ENCODE peak calls at places on chromosomes 2 and 18, in ten cellular contexts. Z is thoracic aorta; U is MM.1S; E is IMR-90; K is upper lobe of right lung; D is CD8-positive, alpha-beta memory T cell; J is aorta; O is neural progenitor cell; S is mammary epithelial cell; Y is Peyer's patch. A is an unnamed sample.

GRCh38 chr2:152352616-152353015 is 17.6 kb downstream of the FMNL2 start:
- DNase-seq in E (no peak), Y (no peak), Z (no peak), J (no peak), K (no peak), S (no peak), O (no peak), D (no peak), U (no peak), A (no peak)

GRCh38 chr18:51569153-51569552 is 371.7 kb upstream of the MEX3C start:
- DNase-seq in K (no peak), Z (no peak), U (no peak), E (no peak), S (no peak), Y (no peak), O (no peak), D (no peak), J (no peak), A (no peak)

GRCh38 chr2:44200759-44201158 is 32.1 kb downstream of the PPM1B start:
- DNase-seq in Z (no peak), E (no peak), J (no peak), K (no peak), D (no peak), O (no peak), U (no peak), S (no peak), Y (no peak), A (no peak)

GRCh38 chr18:6406910-6407470 is 7.7 kb downstream of the L3MBTL4 start:
- DNase-seq in J (no peak), O (no peak), D (no peak), E (no peak), U (no peak), Y (no peak), S (no peak), K (no peak), Z (no peak), A (no peak)

GRCh38 chr18:55861266-55861665 is 273.3 kb upstream of the TCF4 start:
- DNase-seq in U (no peak), E (peak; percentile 60), K (no peak), O (peak; percentile 49), S (peak; percentile 49), Y (no peak), Z (no peak), J (no peak), D (no peak), A (peak; percentile 27)

GRCh38 chr18:73101977-73102376 is 234.2 kb upstream of the NETO1 start:
- DNase-seq in J (no peak), U (no peak), S (no peak), E (peak; percentile 8), Y (no peak), Z (no peak), O (no peak), K (no peak), D (no peak), A (no peak)

GRCh38 chr18:7116001-7116831 is 1.4 kb downstream of the LAMA1 start:
- DNase-seq in J (no peak), Y (no peak), E (peak; percentile 38), K (no peak), U (no peak), O (peak; percentile 90), Z (no peak), D (no peak), S (peak; percentile 48), A (no peak)

GRCh38 chr2:175439416-175439815 is 257.9 kb upstream of the ATP5MC3 start:
- DNase-seq in S (no peak), Y (no peak), O (no peak), J (no peak), E (no peak), D (no peak), K (no peak), U (no peak), Z (no peak), A (no peak)

GRCh38 chr18:78521136-78521535 is 458.5 kb upstream of the SALL3 start:
- DNase-seq in U (no peak), Y (no peak), J (no peak), O (no peak), E (no peak), Z (no peak), K (no peak), D (no peak), S (no peak), A (no peak)

GRCh38 chr2:120772261-120772660 is 36.6 kb downstream of the GLI2 start:
- DNase-seq in K (no peak), D (peak; percentile 19), Z (no peak), S (no peak), Y (no peak), J (peak; percentile 55), U (no peak), O (no peak), E (no peak), A (no peak)

GRCh38 chr2:224946911-224947310 is 95.4 kb downstream of the DOCK10 start:
- DNase-seq in O (no peak), U (peak; percentile 77), Z (no peak), J (no peak), E (peak; percentile 92), Y (no peak), D (no peak), K (no peak), S (peak; percentile 43), A (peak; percentile 46)

GRCh38 chr2:224948005-224948404 is 94.3 kb downstream of the DOCK10 start:
- DNase-seq in D (no peak), U (no peak), Z (no peak), Y (no peak), K (no peak), O (no peak), E (no peak), J (no peak), S (no peak), A (no peak)

GRCh38 chr2:224947566-224947965 is 94.7 kb downstream of the DOCK10 start:
- DNase-seq in K (no peak), J (no peak), D (no peak), Z (no peak), O (no peak), E (peak; percentile 22), S (no peak), Y (no peak), U (no peak), A (no peak)

GRCh38 chr2:224944707-224945106 is 97.6 kb downstream of the DOCK10 start:
- DNase-seq in O (no peak), E (no peak), D (no peak), K (no peak), J (no peak), U (no peak), S (no peak), Y (no peak), Z (no peak), A (no peak)

GRCh38 chr2:224945134-224945533 is 97.1 kb downstream of the DOCK10 start:
- DNase-seq in U (no peak), J (no peak), S (no peak), E (no peak), O (no peak), Y (no peak), K (no peak), Z (no peak), D (no peak), A (no peak)
- H3K4me1 ChIP-seq in U (peaks cover 27% of the 10 kb centered on the region), J (peaks cover 16% of the 10 kb centered on the region), S (peaks cover 5% of the 10 kb centered on the region), E (peaks cover 4% of the 10 kb centered on the region), O (peaks cover 17% of the 10 kb centered on the region), Y (peaks cover 7% of the 10 kb centered on the region), K (peaks cover 7% of the 10 kb centered on the region), Z (peaks cover 63% of the 10 kb centered on the region), D (peaks cover 75% of the 10 kb centered on the region), A (peaks cover 21% of the 10 kb centered on the region)

GRCh38 chr2:128377071-128377910 is 58.6 kb upstream of the HS6ST1 start:
- DNase-seq in U (no peak), E (no peak), D (peak; percentile 30), K (peak; percentile 53), S (no peak), Y (peak; percentile 39), O (no peak), Z (no peak), J (peak; percentile 64), A (no peak)
- H3K4me1 ChIP-seq in U (peaks cover 30% of the 10 kb centered on the region), E (peaks cover 34% of the 10 kb centered on the region), D (peaks cover 27% of the 10 kb centered on the region), K (peaks cover 55% of the 10 kb centered on the region), S (peaks cover 47% of the 10 kb centered on the region), Y (no peaks in the 10 kb centered on the region), O (peaks cover 42% of the 10 kb centered on the region), Z (peaks cover 32% of the 10 kb centered on the region), J (no peaks in the 10 kb centered on the region), A (peaks cover 24% of the 10 kb centered on the region)

GRCh38 chr2:46873632-46874068 is 42.0 kb downstream of the MCFD2 start:
- DNase-seq in E (peak; percentile 98), S (peak; percentile 92), Y (peak; percentile 91), Z (peak; percentile 43), U (no peak), K (peak; percentile 60), J (peak; percentile 83), O (no peak), D (no peak), A (peak; percentile 83)

GRCh38 chr2:46874236-46874929 is 41.2 kb downstream of the MCFD2 start:
- DNase-seq in K (peak; percentile 54), E (peak; percentile 67), Y (peak; percentile 17), O (no peak), Z (no peak), S (no peak), U (no peak), J (peak; percentile 40), D (no peak), A (no peak)

GRCh38 chr2:46875226-46875899 is 40.2 kb downstream of the MCFD2 start:
- DNase-seq in Y (peak; percentile 17), O (no peak), U (no peak), K (no peak), E (peak; percentile 28), S (no peak), D (no peak), J (no peak), Z (no peak), A (no peak)

GRCh38 chr2:46871976-46872381 is 43.6 kb downstream of the MCFD2 start:
- DNase-seq in O (no peak), U (no peak), Z (no peak), J (peak; percentile 30), K (peak; percentile 87), S (no peak), Y (peak; percentile 33), E (no peak), D (no peak), A (no peak)

GRCh38 chr2:46872876-46873631 is 42.6 kb downstream of the MCFD2 start:
- DNase-seq in S (no peak), U (no peak), D (no peak), E (peak; percentile 33), K (no peak), Y (peak; percentile 30), Z (no peak), O (no peak), J (no peak), A (no peak)
- H3K4me1 ChIP-seq in S (peaks cover 27% of the 10 kb centered on the region), U (peaks cover 10% of the 10 kb centered on the region), D (no peaks in the 10 kb centered on the region), E (peaks cover 42% of the 10 kb centered on the region), K (peaks cover 43% of the 10 kb centered on the region), Y (no peaks in the 10 kb centered on the region), Z (peaks cover 27% of the 10 kb centered on the region), O (no peaks in the 10 kb centered on the region), J (no peaks in the 10 kb centered on the region), A (peaks cover 11% of the 10 kb centered on the region)

DNA sequence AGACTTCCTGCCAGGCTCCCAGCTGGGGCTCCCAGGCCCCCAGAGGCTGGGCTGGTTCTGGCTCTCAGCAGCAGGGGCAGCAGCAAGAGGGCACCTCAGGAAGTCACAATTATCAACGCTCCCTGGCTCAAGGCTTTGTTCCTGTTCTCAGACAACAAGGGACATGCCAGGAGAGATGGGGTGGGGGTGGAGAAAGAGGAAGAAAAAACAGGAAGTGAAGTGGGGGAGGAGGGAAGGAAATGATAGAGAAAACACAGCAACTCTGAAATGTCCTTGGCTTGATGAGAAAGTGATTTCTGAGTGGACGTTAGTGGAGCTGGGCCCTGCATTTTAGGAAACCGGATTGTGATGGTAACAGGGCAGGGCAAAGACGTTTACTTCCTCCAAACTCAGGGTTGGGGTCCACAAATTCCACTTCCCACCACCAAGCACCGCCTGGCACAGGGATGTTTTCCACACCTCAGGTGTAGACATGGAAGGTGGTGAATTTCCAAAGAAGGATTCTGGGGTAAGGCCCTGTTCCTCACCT is 40.4 kb downstream of the CYRIA start:
- DNase-seq in E (no peak), U (no peak), D (no peak), S (no peak), O (no peak), Y (peak; percentile 68), J (no peak), K (peak; percentile 67), Z (no peak), A (no peak)
- H3K4me1 ChIP-seq in E (peaks cover 46% of the 10 kb centered on the region), U (peaks cover 3% of the 10 kb centered on the region), D (peaks cover 31% of the 10 kb centered on the region), S (no peaks in the 10 kb centered on the region), O (peaks cover 15% of the 10 kb centered on the region), Y (peaks cover 14% of the 10 kb centered on the region), J (no peaks in the 10 kb centered on the region), K (peaks cover 73% of the 10 kb centered on the region), Z (peaks cover 8% of the 10 kb centered on the region), A (no peaks in the 10 kb centered on the region)